ENCODE peak calls at places on chromosome 13, in four cellular contexts. Z is fibroblast of pulmonary artery, U is mucosa of descending colon, A is A549. X is an unnamed sample.
A peak's percentile ranks its signal among the peaks of the same experiment; 100 is the strongest.

GRCh38 chr13:51814071-51814470 is 10.1 kb upstream of the DHRS12 start:
- DNase-seq in A (no peak), U (no peak), Z (no peak), X (no peak)

GRCh38 chr13:70784590-70784989 is 676.3 kb upstream of the KLHL1 start:
- DNase-seq in U (no peak), A (no peak), Z (no peak), X (no peak)

GRCh38 chr13:39897636-39898035 is 242.2 kb downstream of the COG6 start:
- DNase-seq in Z (peak; percentile 63), U (no peak), A (no peak), X (no peak)

GRCh38 chr13:87131611-87132010 is 539.6 kb upstream of the SLITRK5 start:
- DNase-seq in U (no peak), Z (peak; percentile 3), A (no peak), X (no peak)

GRCh38 chr13:50127017-50127725 is 111.9 kb downstream of the KCNRG start:
- DNase-seq in U (peak; percentile 67), Z (peak; percentile 59), A (no peak), X (peak; percentile 45)

GRCh38 chr13:20312292-20312691 is 80.2 kb upstream of the GJB6 start:
- DNase-seq in U (no peak), Z (no peak), A (no peak), X (no peak)

GRCh38 chr13:80742027-80742426 is 401.1 kb upstream of the SPRY2 start:
- DNase-seq in A (no peak), Z (no peak), U (no peak), X (no peak)

GRCh38 chr13:103272770-103273169 is 206.6 kb upstream of the SLC10A2 start:
- DNase-seq in U (no peak), A (no peak), Z (no peak), X (no peak)

GRCh38 chr13:48492123-48493075 is 40.5 kb downstream of the RCBTB2 start:
- DNase-seq in A (no peak), Z (peak; percentile 88), U (peak; percentile 66), X (peak; percentile 95)

GRCh38 chr13:28394422-28394821 is 100.5 kb downstream of the FLT1 start:
- DNase-seq in U (no peak), A (no peak), Z (peak; percentile 30), X (no peak)

GRCh38 chr13:28522871-28523270 is 27.9 kb upstream of the FLT1 start:
- DNase-seq in Z (no peak), U (no peak), A (no peak), X (no peak)

GRCh38 chr13:48144413-48145035 is 49.6 kb upstream of the MED4 start:
- DNase-seq in Z (peak; percentile 92), A (no peak), U (no peak), X (no peak)

GRCh38 chr13:42174344-42175162 is 97.4 kb upstream of the AKAP11 start:
- DNase-seq in Z (peak; percentile 24), A (no peak), U (no peak), X (no peak)

GRCh38 chr13:29397265-29397664 is 198.2 kb downstream of the SLC7A1 start:
- DNase-seq in A (no peak), U (no peak), Z (no peak), X (no peak)

GRCh38 chr13:109355875-109356428 is 430.4 kb downstream of the IRS2 start:
- DNase-seq in A (no peak), Z (no peak), U (no peak), X (no peak)

GRCh38 chr13:111359237-111359915 is 38.9 kb downstream of the TEX29 start:
- DNase-seq in U (no peak), Z (no peak), A (no peak), X (peak; percentile 69)

GRCh38 chr13:108034909-108035308 is 180.4 kb downstream of the LIG4 start:
- DNase-seq in Z (no peak), A (no peak), U (no peak), X (no peak)

GRCh38 chr13:96629331-96629730 is 364.9 kb downstream of the OXGR1 start:
- DNase-seq in U (no peak), Z (peak; percentile 7), A (no peak), X (no peak)

GRCh38 chr13:60645552-60646138 is 248.6 kb downstream of the TDRD3 start:
- DNase-seq in U (no peak), Z (no peak), A (no peak), X (no peak)

GRCh38 chr13:30618186-30618937 is 642 bp downstream of the USPL1 start:
- DNase-seq in U (no peak), A (no peak), Z (no peak), X (no peak)

GRCh38 chr13:49855930-49856329 is 63.4 kb upstream of the KPNA3 start:
- DNase-seq in Z (no peak), U (no peak), A (no peak), X (no peak)

GRCh38 chr13:46795321-46795720 is 1.6 kb downstream of the ESD start:
- DNase-seq in Z (no peak), A (no peak), U (no peak), X (no peak)
- TF ChIP-seq CTCF in Z (no peak), A (no peak), U (no peak), X (no peak)

DNA sequence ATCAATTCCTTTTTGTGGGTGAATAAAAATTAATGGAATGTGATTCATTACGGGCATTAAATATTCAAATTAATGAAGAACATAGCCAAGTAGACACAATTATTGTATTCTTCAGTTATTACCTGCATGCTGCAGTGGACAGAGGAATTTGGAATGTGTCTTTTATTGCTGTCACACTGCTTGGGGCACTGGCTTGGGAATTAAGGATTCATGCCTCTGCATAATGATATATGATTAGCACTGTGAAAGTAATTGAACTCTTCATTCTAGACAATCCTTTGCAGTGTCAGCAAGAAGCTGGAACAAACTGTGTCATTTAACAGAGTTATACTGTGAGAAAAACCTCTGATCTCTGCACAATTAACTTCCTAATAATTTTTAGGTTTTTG is 235.3 kb upstream of the MIR17HG start:
- DNase-seq in A (no peak), Z (no peak), U (no peak), X (no peak)
- H3K4me3 ChIP-seq in A (no peak overlapping the region), Z (no peak overlapping the region), U (no peak overlapping the region), X (no peak overlapping the region)

GRCh38 chr13:94710881-94711560 is 1.3 kb downstream of the SOX21 start:
- DNase-seq in Z (no peak), A (peak; percentile 55), U (peak; percentile 6), X (no peak)
- TF ChIP-seq CTCF in Z (no peak), A (peak; percentile 50), U (no peak), X (no peak)

DNA sequence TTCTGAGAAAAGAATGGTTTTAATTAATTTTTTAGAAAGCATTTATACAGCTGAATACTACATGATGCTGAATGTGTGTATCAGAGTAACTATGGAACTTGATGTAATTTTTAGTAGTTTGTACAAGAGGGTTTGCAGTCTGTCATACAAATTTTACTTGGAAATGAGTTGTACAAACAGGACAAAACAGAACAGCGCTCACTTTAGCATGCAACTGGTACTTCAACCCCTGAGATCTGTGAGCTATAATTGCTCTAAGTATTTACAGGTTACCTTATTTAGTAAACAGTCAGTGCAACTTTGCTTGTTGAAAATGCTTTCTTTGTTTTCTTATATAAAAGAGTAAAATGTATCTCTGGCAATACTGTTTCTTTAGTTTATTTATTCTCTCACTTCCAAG is 719 bp downstream of the TNFRSF19 start:
- DNase-seq in U (no peak), Z (peak; percentile 39), A (no peak), X (no peak)
- H3K4me3 ChIP-seq in U (no peak overlapping the region), Z (peak overlapping the region; percentile 40), A (no peak overlapping the region), X (no peak overlapping the region)

GRCh38 chr13:112761701-112762689 is 72.2 kb downstream of the ATP11A start:
- DNase-seq in Z (peak; percentile 74), A (no peak), U (no peak), X (no peak)
- TF ChIP-seq CTCF in Z (peak; percentile 30), A (no peak), U (no peak), X (no peak)

GRCh38 chr13:79549355-79550106 is 68.6 kb downstream of the NDFIP2 start:
- DNase-seq in U (no peak), A (no peak), Z (peak; percentile 32), X (no peak)

GRCh38 chr13:79543883-79544282 is 62.9 kb downstream of the NDFIP2 start:
- DNase-seq in U (no peak), Z (no peak), A (no peak), X (no peak)

GRCh38 chr13:79547821-79548220 is 66.9 kb downstream of the NDFIP2 start:
- DNase-seq in A (no peak), Z (no peak), U (no peak), X (no peak)

GRCh38 chr13:79548886-79549285 is 67.9 kb downstream of the NDFIP2 start:
- DNase-seq in Z (peak; percentile 46), U (no peak), A (no peak), X (no peak)

GRCh38 chr13:79547211-79547610 is 66.3 kb downstream of the NDFIP2 start:
- DNase-seq in A (no peak), U (no peak), Z (no peak), X (no peak)
- H3K4me3 ChIP-seq in A (no peak overlapping the region), U (no peak overlapping the region), Z (no peak overlapping the region), X (no peak overlapping the region)

DNA sequence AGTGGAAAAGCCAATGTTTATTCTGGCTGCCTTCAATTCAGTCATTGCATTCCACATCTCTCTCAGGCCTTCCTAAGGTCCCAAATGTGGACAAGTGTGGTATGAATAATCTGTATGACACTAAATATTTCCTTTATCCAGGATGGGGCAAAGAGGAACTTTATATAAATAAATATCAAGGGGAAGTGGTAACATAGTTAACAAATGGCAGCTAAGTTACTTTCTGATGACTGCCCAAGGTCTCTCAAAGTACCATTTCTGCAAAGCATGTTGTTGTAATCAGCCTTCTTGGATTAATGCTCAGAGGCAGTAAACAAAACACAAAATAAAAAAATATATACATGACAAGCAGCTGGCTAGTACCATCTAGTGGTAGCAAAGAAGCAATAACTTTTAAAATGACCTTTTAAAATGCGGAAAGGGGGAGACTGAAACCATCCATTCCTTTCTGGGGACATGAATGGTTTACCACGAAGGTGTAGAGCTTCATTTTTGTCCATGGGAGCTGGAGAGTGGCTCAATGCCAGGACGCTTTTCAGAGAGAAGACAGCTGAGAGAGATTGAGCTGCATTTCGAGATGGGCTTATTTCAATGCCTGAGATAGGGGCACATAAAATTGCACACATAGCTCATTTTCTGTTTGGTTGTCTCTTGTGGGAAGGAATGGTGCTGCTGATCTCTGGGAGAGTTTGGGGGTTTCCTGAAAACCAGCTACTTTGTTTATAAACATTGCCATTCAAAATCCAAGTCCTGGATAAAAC is 259.2 kb downstream of the RFC3 start:
- DNase-seq in U (no peak), Z (peak; percentile 56), A (peak; percentile 3), X (no peak)
- TF ChIP-seq CTCF in U (peak; percentile 5), Z (peak; percentile 71), A (peak; percentile 58), X (no peak)

DNA sequence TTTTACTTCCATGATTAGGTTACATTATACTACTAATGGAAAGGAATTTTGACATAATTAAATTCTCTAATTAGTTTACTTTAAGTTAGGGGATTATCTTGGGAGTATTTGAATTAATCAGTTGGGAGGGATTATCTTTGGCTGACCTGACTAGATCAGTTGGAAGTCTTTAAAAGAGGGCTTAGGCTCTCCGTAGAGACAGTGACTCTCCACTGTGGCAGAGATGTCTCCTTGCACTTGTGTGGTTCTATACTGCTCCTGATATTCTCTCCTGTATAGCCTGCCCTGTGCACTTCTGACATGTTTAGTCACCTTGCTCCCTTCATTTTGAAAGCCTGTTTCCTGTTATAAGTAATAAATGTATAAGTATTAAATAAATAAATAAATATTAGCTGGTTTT is 1612.3 kb upstream of the PRR20A start:
- DNase-seq in Z (no peak), U (no peak), A (no peak), X (no peak)
- H3K4me3 ChIP-seq in Z (no peak overlapping the region), U (no peak overlapping the region), A (no peak overlapping the region), X (no peak overlapping the region)